ENCODE peak calls at places on chromosome 9, in five cellular contexts. P, V, R, G and L are unnamed samples.

GRCh38 chr9:137429974-137430722 is 7.0 kb downstream of the NOXA1 start:
- DNase-seq in P (no peak), V (peak), R (no peak), G (no peak), L (peak)

GRCh38 chr9:109813829-109814228 is 33.8 kb downstream of the PALM2AKAP2 start:
- DNase-seq in P (no peak), V (no peak), R (no peak), G (no peak), L (no peak)

GRCh38 chr9:114278881-114279570 is 43.9 kb upstream of the ORM1 start:
- DNase-seq in P (no peak), V (no peak), R (no peak), G (no peak), L (no peak)

GRCh38 chr9:81389569-81389993 is 299.8 kb downstream of the TLE1 start:
- DNase-seq in P (peak), V (no peak), R (no peak), G (no peak), L (peak)

GRCh38 chr9:33375841-33376321 is 26.5 kb downstream of the AQP7 start:
- DNase-seq in P (no peak), V (no peak), R (no peak), G (no peak), L (no peak)

GRCh38 chr9:127055745-127056402 is 66.6 kb downstream of the ANGPTL2 start:
- DNase-seq in P (no peak), V (no peak), R (no peak), G (no peak), L (peak)

GRCh38 chr9:107251756-107252322 is 31.2 kb upstream of the RAD23B start:
- DNase-seq in P (peak), V (peak), R (no peak), G (no peak), L (no peak)

GRCh38 chr9:73141282-73141681 is 10.4 kb upstream of the ANXA1 start:
- DNase-seq in P (no peak), V (no peak), R (no peak), G (no peak), L (no peak)

GRCh38 chr9:127109212-127109711 is 13.2 kb downstream of the ANGPTL2 start:
- DNase-seq in P (no peak), V (no peak), R (no peak), G (no peak), L (peak)

GRCh38 chr9:134955156-134955555 is 37.4 kb upstream of the FCN1 start:
- DNase-seq in P (no peak), V (no peak), R (no peak), G (no peak), L (no peak)

GRCh38 chr9:117414906-117415583 is at the start of gene ASTN2:
- DNase-seq in P (no peak), V (peak), R (peak), G (peak), L (peak)

GRCh38 chr9:136017813-136018190 is 56.6 kb upstream of the UBAC1 start:
- DNase-seq in P (no peak), V (no peak), R (no peak), G (no peak), L (no peak)

GRCh38 chr9:133616643-133617405 is 7.6 kb upstream of the FAM163B start:
- DNase-seq in P (no peak), V (no peak), R (no peak), G (no peak), L (no peak)

GRCh38 chr9:10855847-10856246 is 243.0 kb upstream of the PTPRD start:
- DNase-seq in P (no peak), V (no peak), R (peak), G (no peak), L (peak)